ENCODE peak calls at places on chromosomes 6 and 20, in six cellular contexts. J is MM.1S, T is sigmoid colon, X is fibroblast of mammary gland, D is lung, M is heart right ventricle. W is an unnamed sample.

GRCh38 chr6:151497935-151498726 is 4.3 kb downstream of the CCDC170 start:
- DNase-seq in J (peak), T (no peak), X (peak), D (no peak), M (no peak), W (peak)

GRCh38 chr20:10658051-10658823 is 15.6 kb downstream of the JAG1 start:
- DNase-seq in J (no peak), T (peak), X (no peak), D (no peak), M (no peak), W (no peak)

GRCh38 chr6:143429970-143430369 is 20.5 kb downstream of the ADAT2 start:
- DNase-seq in J (no peak), T (no peak), X (no peak), D (no peak), M (no peak), W (no peak)

GRCh38 chr6:169371344-169372144 is 117.9 kb upstream of the THBS2 start:
- DNase-seq in J (no peak), T (no peak), X (peak), D (no peak), M (no peak), W (no peak)

GRCh38 chr6:113997106-113997505 is 26.2 kb upstream of the HDAC2 start:
- DNase-seq in J (no peak), T (no peak), X (peak), D (no peak), M (no peak), W (no peak)

GRCh38 chr6:130811932-130812331 is 15.3 kb upstream of the SMLR1 start:
- DNase-seq in J (no peak), T (no peak), X (peak), D (no peak), M (no peak), W (no peak)

GRCh38 chr20:44532248-44532980 is 10.5 kb upstream of the SERINC3 start:
- DNase-seq in J (no peak), T (no peak), X (no peak), D (no peak), M (peak), W (no peak)

GRCh38 chr6:16802071-16802470 is 40.8 kb upstream of the ATXN1 start:
- DNase-seq in J (no peak), T (no peak), X (peak), D (no peak), M (no peak), W (no peak)

GRCh38 chr6:3766219-3766618 is 14.7 kb upstream of the PXDC1 start:
- DNase-seq in J (no peak), T (no peak), X (no peak), D (no peak), M (no peak), W (no peak)

GRCh38 chr6:117167520-117168271 is 97.7 kb upstream of the VGLL2 start:
- DNase-seq in J (no peak), T (no peak), X (no peak), D (no peak), M (no peak), W (no peak)

GRCh38 chr6:93424303-93425064 is 5.1 kb upstream of the EPHA7 start:
- DNase-seq in J (peak), T (no peak), X (no peak), D (no peak), M (no peak), W (no peak)

GRCh38 chr6:20840675-20841074 is 306.4 kb downstream of the CDKAL1 start:
- DNase-seq in J (no peak), T (no peak), X (peak), D (no peak), M (no peak), W (no peak)

GRCh38 chr6:97049254-97050004 is 124.9 kb downstream of the KLHL32 start:
- DNase-seq in J (peak), T (no peak), X (peak), D (no peak), M (no peak), W (peak)

GRCh38 chr6:109165392-109165964 is 70.2 kb downstream of the CEP57L1 start:
- DNase-seq in J (no peak), T (peak), X (peak), D (no peak), M (no peak), W (no peak)

GRCh38 chr20:32390999-32391398 is 32.9 kb downstream of the ASXL1 start:
- DNase-seq in J (no peak), T (no peak), X (no peak), D (no peak), M (no peak), W (peak)
- H3K4me3 ChIP-seq in J (no peak), T (no peak), X (no peak), D (no peak), M (no peak), W (no peak)

GRCh38 chr6:36368921-36369880 is 18.3 kb downstream of the ETV7 start:
- DNase-seq in J (no peak), T (no peak), X (peak), D (peak), M (no peak), W (no peak)
- TF ChIP-seq CTCF in J (no peak), T (no peak), X (no peak), D (no peak), M (no peak), W (no peak)

GRCh38 chr6:159013229-159013628 is 13.2 kb upstream of the RSPH3 start:
- DNase-seq in J (no peak), T (no peak), X (peak), D (no peak), M (no peak), W (no peak)
- H3K4me3 ChIP-seq in J (no peak), T (no peak), X (no peak), D (no peak), M (no peak), W (no peak)

GRCh38 chr6:37365791-37366190 is 12.0 kb downstream of the RNF8 start:
- DNase-seq in J (no peak), T (no peak), X (peak), D (no peak), M (no peak), W (no peak)
- TF ChIP-seq CTCF in J (no peak), T (no peak), X (peak), D (no peak), M (peak), W (no peak)

GRCh38 chr6:14074723-14075503 is 42.7 kb upstream of the CD83 start:
- DNase-seq in J (peak), T (no peak), X (peak), D (no peak), M (no peak), W (peak)
- H3K4me3 ChIP-seq in J (peak), T (peak), X (peak), D (no peak), M (peak), W (peak)

GRCh38 chr20:2350606-2351005 is 30.1 kb upstream of the TGM6 start:
- DNase-seq in J (no peak), T (no peak), X (no peak), D (no peak), M (no peak), W (no peak)

GRCh38 chr20:2348336-2348735 is 32.4 kb upstream of the TGM6 start:
- DNase-seq in J (no peak), T (no peak), X (no peak), D (no peak), M (no peak), W (no peak)

GRCh38 chr20:2353231-2353630 is 27.5 kb upstream of the TGM6 start:
- DNase-seq in J (no peak), T (no peak), X (no peak), D (no peak), M (no peak), W (no peak)

GRCh38 chr20:2349801-2350200 is 30.9 kb upstream of the TGM6 start:
- DNase-seq in J (no peak), T (no peak), X (no peak), D (no peak), M (no peak), W (no peak)
- TF ChIP-seq CTCF in J (no peak), T (no peak), X (no peak), D (no peak), M (no peak), W (no peak)

DNA sequence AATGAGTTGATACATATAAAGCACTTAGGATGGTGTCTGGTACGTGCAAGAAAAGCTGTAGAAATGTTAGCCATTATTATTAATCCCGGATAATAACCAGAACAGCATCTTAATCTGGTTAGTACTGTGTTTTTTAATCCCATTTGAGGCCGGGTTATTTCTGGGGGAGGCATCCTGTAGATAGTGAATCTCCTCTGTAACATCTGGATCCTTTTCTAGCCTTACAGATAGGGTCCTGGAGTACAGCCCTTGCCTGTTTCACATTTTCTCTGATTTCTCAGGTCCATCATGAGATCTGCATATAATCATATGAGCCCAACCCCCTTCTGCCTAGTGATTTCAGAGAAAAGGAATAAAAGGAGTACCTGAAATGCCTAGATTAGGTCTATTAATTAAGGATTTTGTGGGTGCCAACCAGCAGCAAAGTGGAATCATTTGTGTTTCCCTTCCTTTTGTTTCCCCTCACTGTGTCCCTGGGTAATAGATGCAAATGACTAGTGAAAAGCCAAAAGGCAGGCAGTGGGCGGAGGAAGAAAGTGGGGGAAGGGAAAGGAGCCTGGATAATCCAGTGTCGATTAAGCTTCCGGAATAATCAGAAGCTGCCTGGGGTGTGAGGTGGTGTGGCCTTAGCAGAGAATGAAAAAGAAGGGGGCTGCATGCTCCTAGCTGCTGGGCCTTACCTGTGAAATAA is 88.9 kb downstream of the SOBP start:
- DNase-seq in J (no peak), T (no peak), X (no peak), D (no peak), M (no peak), W (no peak)
- H3K4me3 ChIP-seq in J (no peak), T (no peak), X (no peak), D (no peak), M (no peak), W (no peak)

GRCh38 chr6:56851104-56851503 is 103.8 kb upstream of the BEND6 start:
- DNase-seq in J (no peak), T (no peak), X (peak), D (no peak), M (no peak), W (peak)
- TF ChIP-seq CTCF in J (no peak), T (no peak), X (no peak), D (no peak), M (no peak), W (no peak)

GRCh38 chr6:42984924-42985475 is 630 bp downstream of the PPP2R5D start:
- DNase-seq in J (no peak), T (no peak), X (no peak), D (no peak), M (peak), W (peak)

GRCh38 chr6:42988486-42989020 is 4.2 kb downstream of the PPP2R5D start:
- DNase-seq in J (no peak), T (no peak), X (peak), D (no peak), M (no peak), W (no peak)

GRCh38 chr6:42989923-42990322 is 5.6 kb downstream of the PPP2R5D start:
- DNase-seq in J (no peak), T (no peak), X (no peak), D (no peak), M (no peak), W (no peak)

GRCh38 chr6:42984001-42984923 is at the start of gene PPP2R5D:
- DNase-seq in J (peak), T (peak), X (peak), D (peak), M (peak), W (peak)

GRCh38 chr6:42987533-42988451 is 3.4 kb downstream of the PPP2R5D start:
- DNase-seq in J (no peak), T (no peak), X (no peak), D (no peak), M (no peak), W (no peak)
- H3K4me3 ChIP-seq in J (no peak), T (no peak), X (no peak), D (no peak), M (no peak), W (no peak)

GRCh38 chr6:57216235-57217101 is 5.6 kb downstream of the RAB23 start:
- DNase-seq in J (no peak), T (peak), X (peak), D (no peak), M (peak), W (no peak)
- TF ChIP-seq CTCF in J (peak), T (peak), X (no peak), D (no peak), M (no peak), W (no peak)

W was measured in GM12865.